ENCODE peak calls at places on chromosome 12, in six cellular contexts. One of them, this sample, is unnamed.
A peak's percentile ranks its signal among the peaks of the same experiment; 100 is the strongest.

GRCh38 chr12:66087365-66087943 is 43.1 kb downstream of the LLPH start:
- DNase-seq in NCI-H1105: peak; percentile 42
- DNase-seq in NCI-H2081: peak; percentile 40
- DNase-seq in astrocyte: peak; percentile 45
- DNase-seq in activated CD4-positive, CD25-positive, alpha-beta regulatory T cell: peak; percentile 11
- DNase-seq in activated gamma-delta T cell treated with Interleukin-2 at 50 U/mL for 16 hours: peak; percentile 40
- DNase-seq in this sample: peak; percentile 11

GRCh38 chr12:112121780-112122565 is 3.4 kb upstream of the TRAFD1 start:
- DNase-seq in NCI-H1105: peak; percentile 16
- DNase-seq in NCI-H2081: no peak
- DNase-seq in activated CD4-positive, CD25-positive, alpha-beta regulatory T cell: no peak
- DNase-seq in activated gamma-delta T cell treated with Interleukin-2 at 50 U/mL for 16 hours: no peak
- DNase-seq in astrocyte: peak; percentile 86
- DNase-seq in this sample: no peak

GRCh38 chr12:57450057-57450456 is 5.0 kb upstream of the INHBE start:
- DNase-seq in NCI-H1105: no peak
- DNase-seq in activated CD4-positive, CD25-positive, alpha-beta regulatory T cell: no peak
- DNase-seq in activated gamma-delta T cell treated with Interleukin-2 at 50 U/mL for 16 hours: no peak
- DNase-seq in astrocyte: no peak
- DNase-seq in NCI-H2081: no peak
- DNase-seq in this sample: no peak

GRCh38 chr12:88752183-88752582 is 171.9 kb upstream of the KITLG start:
- DNase-seq in NCI-H1105: no peak
- DNase-seq in NCI-H2081: no peak
- DNase-seq in astrocyte: no peak
- DNase-seq in activated CD4-positive, CD25-positive, alpha-beta regulatory T cell: no peak
- DNase-seq in activated gamma-delta T cell treated with Interleukin-2 at 50 U/mL for 16 hours: no peak
- DNase-seq in this sample: no peak

GRCh38 chr12:10235761-10236631 is 23.3 kb downstream of the GABARAPL1 start:
- DNase-seq in NCI-H2081: peak; percentile 18
- DNase-seq in activated gamma-delta T cell treated with Interleukin-2 at 50 U/mL for 16 hours: peak; percentile 42
- DNase-seq in NCI-H1105: peak; percentile 22
- DNase-seq in activated CD4-positive, CD25-positive, alpha-beta regulatory T cell: no peak
- DNase-seq in astrocyte: no peak
- DNase-seq in this sample: no peak

GRCh38 chr12:62714409-62715075 is 220.4 kb downstream of the PPM1H start:
- DNase-seq in NCI-H2081: peak; percentile 25
- DNase-seq in activated gamma-delta T cell treated with Interleukin-2 at 50 U/mL for 16 hours: no peak
- DNase-seq in NCI-H1105: no peak
- DNase-seq in astrocyte: no peak
- DNase-seq in activated CD4-positive, CD25-positive, alpha-beta regulatory T cell: no peak
- DNase-seq in this sample: no peak

GRCh38 chr12:70719672-70720420 is 82.6 kb upstream of the PTPRB start:
- DNase-seq in activated CD4-positive, CD25-positive, alpha-beta regulatory T cell: no peak
- DNase-seq in NCI-H1105: peak; percentile 32
- DNase-seq in astrocyte: peak; percentile 41
- DNase-seq in NCI-H2081: peak; percentile 44
- DNase-seq in activated gamma-delta T cell treated with Interleukin-2 at 50 U/mL for 16 hours: peak; percentile 27
- DNase-seq in this sample: peak; percentile 87

GRCh38 chr12:96478011-96478410 is 11.4 kb upstream of the CFAP54 start:
- DNase-seq in activated CD4-positive, CD25-positive, alpha-beta regulatory T cell: no peak
- DNase-seq in activated gamma-delta T cell treated with Interleukin-2 at 50 U/mL for 16 hours: no peak
- DNase-seq in astrocyte: no peak
- DNase-seq in NCI-H1105: no peak
- DNase-seq in NCI-H2081: no peak
- DNase-seq in this sample: no peak

GRCh38 chr12:120276734-120277133 is 11.2 kb upstream of the PXN start:
- DNase-seq in astrocyte: peak; percentile 21
- DNase-seq in NCI-H1105: no peak
- DNase-seq in NCI-H2081: no peak
- DNase-seq in activated gamma-delta T cell treated with Interleukin-2 at 50 U/mL for 16 hours: no peak
- DNase-seq in activated CD4-positive, CD25-positive, alpha-beta regulatory T cell: no peak
- DNase-seq in this sample: no peak

GRCh38 chr12:34348836-34349672 is 326.8 kb downstream of the ALG10 start:
- DNase-seq in activated CD4-positive, CD25-positive, alpha-beta regulatory T cell: no peak
- DNase-seq in activated gamma-delta T cell treated with Interleukin-2 at 50 U/mL for 16 hours: no peak
- DNase-seq in astrocyte: no peak
- DNase-seq in NCI-H2081: no peak
- DNase-seq in NCI-H1105: no peak
- DNase-seq in this sample: no peak

GRCh38 chr12:85874064-85874463 is at the start of gene NTS:
- DNase-seq in activated CD4-positive, CD25-positive, alpha-beta regulatory T cell: no peak
- DNase-seq in astrocyte: no peak
- DNase-seq in NCI-H2081: peak; percentile 63
- DNase-seq in NCI-H1105: no peak
- DNase-seq in activated gamma-delta T cell treated with Interleukin-2 at 50 U/mL for 16 hours: no peak
- DNase-seq in this sample: peak; percentile 73

GRCh38 chr12:51371295-51371953 is 19.8 kb downstream of the GALNT6 start:
- DNase-seq in NCI-H2081: no peak
- DNase-seq in NCI-H1105: no peak
- DNase-seq in activated CD4-positive, CD25-positive, alpha-beta regulatory T cell: no peak
- DNase-seq in astrocyte: peak; percentile 97
- DNase-seq in activated gamma-delta T cell treated with Interleukin-2 at 50 U/mL for 16 hours: no peak
- DNase-seq in this sample: peak; percentile 11

GRCh38 chr12:80763874-80764273 is 47.2 kb downstream of the MYF5 start:
- DNase-seq in astrocyte: peak; percentile 41
- DNase-seq in NCI-H2081: peak; percentile 68
- DNase-seq in NCI-H1105: peak; percentile 43
- DNase-seq in activated gamma-delta T cell treated with Interleukin-2 at 50 U/mL for 16 hours: no peak
- DNase-seq in activated CD4-positive, CD25-positive, alpha-beta regulatory T cell: no peak
- DNase-seq in this sample: peak; percentile 64

GRCh38 chr12:38744056-38744455 is 161.3 kb downstream of the CPNE8 start:
- DNase-seq in astrocyte: peak; percentile 58
- DNase-seq in activated CD4-positive, CD25-positive, alpha-beta regulatory T cell: no peak
- DNase-seq in NCI-H1105: no peak
- DNase-seq in activated gamma-delta T cell treated with Interleukin-2 at 50 U/mL for 16 hours: no peak
- DNase-seq in NCI-H2081: no peak
- DNase-seq in this sample: no peak

GRCh38 chr12:106138646-106139421 is at the start of gene NUAK1:
- DNase-seq in activated gamma-delta T cell treated with Interleukin-2 at 50 U/mL for 16 hours: peak; percentile 23
- DNase-seq in activated CD4-positive, CD25-positive, alpha-beta regulatory T cell: no peak
- DNase-seq in NCI-H2081: peak; percentile 68
- DNase-seq in NCI-H1105: peak; percentile 94
- DNase-seq in astrocyte: peak; percentile 69
- DNase-seq in this sample: peak; percentile 62

GRCh38 chr12:2417761-2418160 is 365.0 kb downstream of the CACNA1C start:
- DNase-seq in activated CD4-positive, CD25-positive, alpha-beta regulatory T cell: no peak
- DNase-seq in astrocyte: no peak
- DNase-seq in activated gamma-delta T cell treated with Interleukin-2 at 50 U/mL for 16 hours: no peak
- DNase-seq in NCI-H1105: no peak
- DNase-seq in NCI-H2081: no peak
- DNase-seq in this sample: no peak

GRCh38 chr12:132197581-132198281 is 53.5 kb downstream of the NOC4L start:
- DNase-seq in activated gamma-delta T cell treated with Interleukin-2 at 50 U/mL for 16 hours: no peak
- DNase-seq in activated CD4-positive, CD25-positive, alpha-beta regulatory T cell: no peak
- DNase-seq in NCI-H2081: no peak
- DNase-seq in NCI-H1105: no peak
- DNase-seq in astrocyte: no peak
- DNase-seq in this sample: no peak

GRCh38 chr12:93740721-93741120 is 63.5 kb downstream of the CRADD start:
- DNase-seq in astrocyte: no peak
- DNase-seq in NCI-H2081: no peak
- DNase-seq in activated gamma-delta T cell treated with Interleukin-2 at 50 U/mL for 16 hours: no peak
- DNase-seq in activated CD4-positive, CD25-positive, alpha-beta regulatory T cell: no peak
- DNase-seq in NCI-H1105: no peak
- DNase-seq in this sample: peak; percentile 91

GRCh38 chr12:89945123-89945522 is 236.5 kb upstream of the ATP2B1 start:
- DNase-seq in astrocyte: no peak
- DNase-seq in NCI-H1105: no peak
- DNase-seq in NCI-H2081: no peak
- DNase-seq in activated CD4-positive, CD25-positive, alpha-beta regulatory T cell: no peak
- DNase-seq in activated gamma-delta T cell treated with Interleukin-2 at 50 U/mL for 16 hours: no peak
- DNase-seq in this sample: no peak

GRCh38 chr12:66139328-66139727 is 8.8 kb upstream of the LLPH start:
- DNase-seq in NCI-H1105: no peak
- DNase-seq in activated CD4-positive, CD25-positive, alpha-beta regulatory T cell: no peak
- DNase-seq in astrocyte: no peak
- DNase-seq in NCI-H2081: no peak
- DNase-seq in activated gamma-delta T cell treated with Interleukin-2 at 50 U/mL for 16 hours: no peak
- DNase-seq in this sample: no peak

GRCh38 chr12:132941336-132941954 is 14.7 kb downstream of the ZNF605 start:
- DNase-seq in NCI-H1105: no peak
- DNase-seq in activated gamma-delta T cell treated with Interleukin-2 at 50 U/mL for 16 hours: no peak
- DNase-seq in astrocyte: no peak
- DNase-seq in activated CD4-positive, CD25-positive, alpha-beta regulatory T cell: no peak
- DNase-seq in NCI-H2081: no peak
- DNase-seq in this sample: no peak

GRCh38 chr12:68040450-68041075 is 51.3 kb downstream of the IFNG-AS1 start:
- DNase-seq in NCI-H1105: peak; percentile 75
- DNase-seq in activated CD4-positive, CD25-positive, alpha-beta regulatory T cell: peak; percentile 37
- DNase-seq in NCI-H2081: peak; percentile 75
- DNase-seq in activated gamma-delta T cell treated with Interleukin-2 at 50 U/mL for 16 hours: peak; percentile 60
- DNase-seq in astrocyte: peak; percentile 48
- DNase-seq in this sample: peak; percentile 67

This sample was measured in NCI-H2227 treated with DMSO at 0.1 percent for 48 hours.